ENCODE peak calls at places on chromosomes 7 and 10, in four cellular contexts. Y is astrocyte of the spinal cord, C is choroid plexus epithelial cell, Z is cardiac fibroblast. J is an unnamed sample.

GRCh38 chr7:6489612-6490011 is 41.9 kb upstream of the DAGLB start:
- DNase-seq in C (no peak), Z (no peak), Y (no peak), J (no peak)

GRCh38 chr7:26490631-26491624 is 199.3 kb downstream of the SNX10 start:
- DNase-seq in C (no peak), Y (no peak), Z (no peak), J (no peak)

GRCh38 chr7:81013036-81013435 is 94.2 kb upstream of the SEMA3C start:
- DNase-seq in Y (peak; percentile 66), Z (peak; percentile 76), C (peak; percentile 89), J (peak; percentile 78)

GRCh38 chr7:80934286-80934685 is 15.4 kb upstream of the SEMA3C start:
- DNase-seq in Y (no peak), C (peak; percentile 50), Z (peak; percentile 28), J (no peak)

GRCh38 chr7:129778770-129779601 is 167.5 kb downstream of the NRF1 start:
- DNase-seq in Z (no peak), Y (no peak), C (no peak), J (no peak)

GRCh38 chr10:13352519-13352918 is 4.4 kb upstream of the SEPHS1 start:
- DNase-seq in Z (no peak), C (no peak), Y (no peak), J (no peak)

GRCh38 chr7:45646996-45647411 is 72.8 kb downstream of the ADCY1 start:
- DNase-seq in C (no peak), Y (no peak), Z (no peak), J (peak; percentile 1)

GRCh38 chr10:12051241-12051640 is 8.6 kb upstream of the UPF2 start:
- DNase-seq in Y (no peak), Z (no peak), C (no peak), J (no peak)

GRCh38 chr7:95586951-95587301 is 9.4 kb downstream of the PDK4 start:
- DNase-seq in Y (no peak), Z (no peak), C (no peak), J (no peak)

GRCh38 chr10:112080284-112080683 is 103.3 kb downstream of the GPAM start:
- DNase-seq in Z (no peak), C (no peak), Y (no peak), J (no peak)

GRCh38 chr10:1854271-1854670 is 116.9 kb upstream of the ADARB2 start:
- DNase-seq in C (no peak), Y (no peak), Z (no peak), J (no peak)

GRCh38 chr10:13173619-13174018 is 12.3 kb downstream of the MCM10 start:
- DNase-seq in C (no peak), Y (no peak), Z (no peak), J (no peak)

GRCh38 chr7:55131421-55131929 is 112.7 kb downstream of the EGFR start:
- DNase-seq in C (peak; percentile 60), Y (no peak), Z (no peak), J (no peak)

GRCh38 chr10:17058093-17058492 is 71.5 kb downstream of the CUBN start:
- DNase-seq in Y (no peak), Z (no peak), C (no peak), J (no peak)

GRCh38 chr10:69123306-69123746 is 652 bp upstream of the VPS26A start:
- DNase-seq in C (peak; percentile 80), Y (no peak), Z (peak; percentile 77), J (peak; percentile 63)

GRCh38 chr7:158911145-158911544 is 54.8 kb downstream of the DYNC2I1 start:
- DNase-seq in Z (no peak), C (no peak), Y (no peak), J (peak; percentile 2)

GRCh38 chr10:122673731-122674130 is 25.9 kb downstream of the C10orf120 start:
- DNase-seq in Z (no peak), C (no peak), Y (no peak), J (no peak)

GRCh38 chr10:34743804-34744203 is 71.3 kb downstream of the PARD3 start:
- DNase-seq in Y (peak; percentile 38), Z (peak; percentile 21), C (no peak), J (peak; percentile 52)
- H3K4me3 ChIP-seq in Y (no peak overlapping the region), Z (no peak overlapping the region), C (no peak overlapping the region), J (no peak overlapping the region)

DNA sequence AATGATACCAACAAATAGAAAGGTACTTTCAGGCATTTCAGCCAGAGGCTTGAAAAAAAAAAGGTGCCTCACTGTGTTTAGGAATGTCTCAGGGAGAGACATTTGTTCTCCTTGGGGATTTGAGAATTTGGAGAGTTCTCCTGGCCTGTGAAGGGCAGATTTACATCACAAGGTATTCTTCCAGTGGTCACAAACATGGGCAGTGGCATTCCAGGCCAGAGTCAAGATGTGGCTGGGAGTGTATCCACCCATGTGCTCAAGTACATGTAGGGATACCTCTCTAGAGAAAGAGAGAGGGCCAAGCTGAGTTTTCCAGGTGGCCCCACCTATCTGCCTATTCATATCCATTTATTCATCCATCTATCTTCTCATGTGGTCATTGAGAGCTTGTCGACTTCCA is 253.8 kb downstream of the LRMDA start:
- DNase-seq in Z (no peak), Y (no peak), C (no peak), J (no peak)
- TF ChIP-seq CTCF in Z (no peak), Y (no peak), C (no peak), J (no peak)

GRCh38 chr10:32981760-32982159 is 23.7 kb upstream of the ITGB1 start:
- DNase-seq in Z (peak; percentile 92), C (peak; percentile 58), Y (peak; percentile 58), J (peak; percentile 71)
- H3K4me3 ChIP-seq in Z (no peak overlapping the region), C (no peak overlapping the region), Y (no peak overlapping the region), J (no peak overlapping the region)

GRCh38 chr10:26627320-26627719 is 70.2 kb upstream of the PDSS1 start:
- DNase-seq in C (no peak), Y (no peak), Z (no peak), J (peak; percentile 1)
- TF ChIP-seq CTCF in C (no peak), Y (no peak), Z (no peak), J (peak; percentile 27)

DNA sequence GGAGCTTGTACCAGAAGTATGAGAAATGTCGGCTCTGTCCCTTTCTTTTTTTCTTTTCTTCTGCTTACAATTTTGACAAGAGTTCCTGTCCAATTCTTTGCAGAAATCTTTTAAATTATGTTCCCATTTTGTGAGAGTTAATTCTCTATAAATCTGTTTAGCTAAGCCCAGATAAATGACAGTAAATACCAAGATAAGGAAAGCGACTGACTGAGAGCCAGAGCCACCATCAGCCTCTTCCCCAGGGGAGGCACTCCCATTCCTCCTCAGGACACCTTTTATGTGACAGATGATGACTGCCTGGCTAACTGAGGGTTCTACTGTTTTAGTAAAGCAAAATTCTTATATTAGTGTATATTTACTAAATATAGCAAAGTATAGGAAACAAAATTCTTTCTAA is 6.9 kb upstream of the GGCT start:
- DNase-seq in Y (no peak), Z (no peak), C (no peak), J (no peak)
- H3K4me3 ChIP-seq in Y (no peak overlapping the region), Z (no peak overlapping the region), C (no peak overlapping the region), J (no peak overlapping the region)

DNA sequence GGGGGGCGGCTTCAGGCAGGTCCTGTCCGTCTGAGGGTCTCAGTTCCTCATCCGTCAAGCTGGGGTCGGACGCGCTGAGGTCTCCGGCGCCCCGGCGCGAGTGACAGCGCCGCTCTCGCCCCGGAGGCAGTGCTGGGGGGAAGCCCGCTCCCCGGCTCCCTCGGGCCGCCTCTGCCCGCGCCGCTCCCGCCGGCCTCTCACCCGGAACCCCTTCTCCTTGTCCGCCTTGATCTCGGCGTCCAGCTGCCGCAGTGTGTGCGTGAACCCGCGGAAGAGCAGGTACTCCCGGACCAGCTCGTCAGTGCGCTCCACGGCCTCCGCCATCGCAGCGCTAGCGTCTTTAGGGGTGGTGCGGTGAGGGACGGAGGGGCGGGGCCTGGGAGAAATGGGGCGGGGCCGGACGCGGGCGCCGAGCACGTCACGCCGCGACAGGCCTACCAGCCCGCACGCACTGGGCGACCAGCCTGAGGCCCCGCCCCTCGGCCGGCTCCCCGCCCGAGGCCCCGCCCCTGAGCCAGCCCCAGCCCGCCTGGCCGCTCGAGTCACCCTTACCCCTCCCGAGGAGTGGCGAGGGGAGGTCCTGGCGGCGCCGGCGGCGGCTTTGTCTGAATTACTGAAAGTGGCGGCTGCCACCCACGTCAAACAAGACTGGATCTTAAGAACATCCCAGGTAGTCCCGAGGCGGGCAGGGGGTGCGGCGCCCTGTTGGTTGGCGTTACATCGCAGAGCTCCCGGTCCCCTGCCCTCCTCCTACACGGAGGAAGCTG is at the start of gene WDR91:
- DNase-seq in Y (peak; percentile 93), Z (peak; percentile 94), C (peak; percentile 92), J (peak; percentile 86)
- TF ChIP-seq CTCF in Y (peak; percentile 1), Z (no peak), C (no peak), J (no peak)